ENCODE peak calls at places on chromosomes 6 and 20, in six cellular contexts. One of them, this sample, is unnamed.

GRCh38 chr20:58577139-58577806 is 62.1 kb upstream of the APCDD1L start:
- DNase-seq in A549: no peak
- DNase-seq in SK-N-SH: no peak
- DNase-seq in H1: no peak
- DNase-seq in HepG2: no peak
- DNase-seq in K562: no peak
- DNase-seq in this sample: no peak

GRCh38 chr20:50395258-50395729 is 114.9 kb upstream of the PTPN1 start:
- DNase-seq in A549: no peak
- DNase-seq in SK-N-SH: no peak
- DNase-seq in H1: no peak
- DNase-seq in HepG2: no peak
- DNase-seq in K562: no peak
- DNase-seq in this sample: no peak

GRCh38 chr6:141152951-141153350 is 979.8 kb upstream of the GJE1 start:
- DNase-seq in A549: no peak
- DNase-seq in SK-N-SH: no peak
- DNase-seq in H1: no peak
- DNase-seq in HepG2: no peak
- DNase-seq in K562: no peak
- DNase-seq in this sample: no peak

GRCh38 chr6:132065556-132065955 is 114.4 kb upstream of the CCN2 start:
- DNase-seq in A549: no peak
- DNase-seq in SK-N-SH: no peak
- DNase-seq in H1: no peak
- DNase-seq in HepG2: no peak
- DNase-seq in K562: no peak
- DNase-seq in this sample: no peak

GRCh38 chr6:85078071-85078470 is 313.7 kb upstream of the TBX18 start:
- DNase-seq in A549: peak
- DNase-seq in SK-N-SH: no peak
- DNase-seq in H1: no peak
- DNase-seq in HepG2: peak
- DNase-seq in K562: no peak
- DNase-seq in this sample: no peak

GRCh38 chr20:9966966-9967365 is 67.8 kb upstream of the ANKEF1 start:
- DNase-seq in A549: peak
- DNase-seq in SK-N-SH: peak
- DNase-seq in H1: no peak
- DNase-seq in HepG2: peak
- DNase-seq in K562: no peak
- DNase-seq in this sample: no peak

GRCh38 chr6:66189915-66190314 is 482.9 kb upstream of the EYS start:
- DNase-seq in A549: no peak
- DNase-seq in SK-N-SH: no peak
- DNase-seq in H1: no peak
- DNase-seq in HepG2: peak
- DNase-seq in K562: no peak
- DNase-seq in this sample: no peak

GRCh38 chr20:61640846-61641245 is 388.8 kb downstream of the CDH4 start:
- DNase-seq in A549: no peak
- DNase-seq in SK-N-SH: no peak
- DNase-seq in H1: no peak
- DNase-seq in HepG2: no peak
- DNase-seq in K562: no peak
- DNase-seq in this sample: no peak

GRCh38 chr6:166494757-166495486 is 91.6 kb downstream of the RAMACL start:
- DNase-seq in A549: no peak
- DNase-seq in SK-N-SH: no peak
- DNase-seq in H1: no peak
- DNase-seq in HepG2: no peak
- DNase-seq in K562: no peak
- DNase-seq in this sample: no peak

GRCh38 chr20:59495894-59496510 is 108.3 kb upstream of the PHACTR3 start:
- DNase-seq in A549: peak
- DNase-seq in SK-N-SH: peak
- DNase-seq in H1: peak
- DNase-seq in HepG2: peak
- DNase-seq in K562: peak
- DNase-seq in this sample: no peak

GRCh38 chr6:156658596-156659316 is 118.4 kb upstream of the ARID1B start:
- DNase-seq in A549: no peak
- DNase-seq in SK-N-SH: no peak
- DNase-seq in H1: no peak
- DNase-seq in HepG2: no peak
- DNase-seq in K562: no peak
- DNase-seq in this sample: no peak

GRCh38 chr6:17665132-17665531 is 41.6 kb downstream of the NUP153 start:
- DNase-seq in A549: no peak
- DNase-seq in SK-N-SH: no peak
- DNase-seq in H1: no peak
- DNase-seq in HepG2: no peak
- DNase-seq in K562: no peak
- DNase-seq in this sample: no peak

GRCh38 chr20:8721098-8721497 is 347.8 kb upstream of the PLCB4 start:
- DNase-seq in A549: peak
- DNase-seq in SK-N-SH: peak
- DNase-seq in H1: no peak
- DNase-seq in HepG2: peak
- DNase-seq in K562: no peak
- DNase-seq in this sample: peak

GRCh38 chr6:106146852-106147351 is 60.8 kb downstream of the PRDM1 start:
- DNase-seq in A549: no peak
- DNase-seq in SK-N-SH: no peak
- DNase-seq in H1: no peak
- DNase-seq in HepG2: no peak
- DNase-seq in K562: peak
- DNase-seq in this sample: no peak

GRCh38 chr6:138555294-138555988 is 56.1 kb upstream of the NHSL1 start:
- DNase-seq in A549: no peak
- DNase-seq in SK-N-SH: no peak
- DNase-seq in H1: no peak
- DNase-seq in HepG2: peak
- DNase-seq in K562: no peak
- DNase-seq in this sample: peak

DNA sequence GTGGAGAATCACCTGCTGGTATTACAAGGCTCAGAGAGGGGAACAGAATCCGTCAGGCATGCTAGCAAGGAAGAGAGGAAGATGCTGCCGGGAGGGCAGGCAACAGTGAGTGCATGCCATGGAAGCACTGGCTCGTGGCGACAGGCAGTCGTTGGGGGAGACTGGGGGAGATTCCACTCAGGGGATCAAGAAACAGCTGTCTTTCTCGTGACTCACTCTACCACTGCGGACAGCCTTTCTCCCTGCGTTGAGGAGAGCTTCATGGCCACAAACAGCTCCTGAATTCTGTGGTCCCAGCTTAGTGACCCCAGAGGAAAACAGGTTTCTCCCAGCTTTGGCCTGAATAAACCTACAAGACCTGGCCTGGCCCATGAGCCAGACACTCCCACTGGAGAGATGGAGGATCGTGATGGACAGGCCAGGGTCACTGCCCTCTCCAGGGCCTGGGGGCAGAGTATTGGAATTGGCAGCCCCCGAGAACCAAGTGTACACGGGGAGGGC is 37.4 kb downstream of the HM13 start:
- DNase-seq in A549: no peak
- DNase-seq in SK-N-SH: no peak
- DNase-seq in H1: no peak
- DNase-seq in HepG2: no peak
- DNase-seq in K562: no peak
- DNase-seq in this sample: no peak
- TF ChIP-seq CHD2 in A549: no peak
- TF ChIP-seq CHD2 in SK-N-SH: no peak
- TF ChIP-seq CHD2 in H1: no peak
- TF ChIP-seq CHD2 in HepG2: no peak
- TF ChIP-seq CHD2 in K562: no peak
- TF ChIP-seq CHD2 in this sample: no peak

GRCh38 chr6:4125933-4126864 is 9.2 kb downstream of the ECI2 start:
- DNase-seq in A549: peak
- DNase-seq in SK-N-SH: no peak
- DNase-seq in H1: no peak
- DNase-seq in HepG2: peak
- DNase-seq in K562: no peak
- DNase-seq in this sample: no peak
- TF ChIP-seq CHD2 in A549: no peak
- TF ChIP-seq CHD2 in SK-N-SH: no peak
- TF ChIP-seq CHD2 in H1: no peak
- TF ChIP-seq CHD2 in HepG2: no peak
- TF ChIP-seq CHD2 in K562: no peak
- TF ChIP-seq CHD2 in this sample: no peak

GRCh38 chr6:31792090-31792374 is 3.5 kb downstream of the VARS1 start:
- DNase-seq in A549: no peak
- DNase-seq in SK-N-SH: no peak
- DNase-seq in H1: no peak
- DNase-seq in HepG2: no peak
- DNase-seq in K562: peak
- DNase-seq in this sample: no peak

GRCh38 chr6:31792741-31793140 is 2.8 kb downstream of the VARS1 start:
- DNase-seq in A549: peak
- DNase-seq in SK-N-SH: no peak
- DNase-seq in H1: no peak
- DNase-seq in HepG2: no peak
- DNase-seq in K562: peak
- DNase-seq in this sample: no peak

GRCh38 chr6:31794866-31795615 is 511 bp downstream of the VARS1 start:
- DNase-seq in A549: peak
- DNase-seq in SK-N-SH: peak
- DNase-seq in H1: no peak
- DNase-seq in HepG2: no peak
- DNase-seq in K562: peak
- DNase-seq in this sample: no peak

GRCh38 chr6:31794294-31794865 is 1.2 kb downstream of the VARS1 start:
- DNase-seq in A549: no peak
- DNase-seq in SK-N-SH: no peak
- DNase-seq in H1: no peak
- DNase-seq in HepG2: no peak
- DNase-seq in K562: no peak
- DNase-seq in this sample: no peak

DNA sequence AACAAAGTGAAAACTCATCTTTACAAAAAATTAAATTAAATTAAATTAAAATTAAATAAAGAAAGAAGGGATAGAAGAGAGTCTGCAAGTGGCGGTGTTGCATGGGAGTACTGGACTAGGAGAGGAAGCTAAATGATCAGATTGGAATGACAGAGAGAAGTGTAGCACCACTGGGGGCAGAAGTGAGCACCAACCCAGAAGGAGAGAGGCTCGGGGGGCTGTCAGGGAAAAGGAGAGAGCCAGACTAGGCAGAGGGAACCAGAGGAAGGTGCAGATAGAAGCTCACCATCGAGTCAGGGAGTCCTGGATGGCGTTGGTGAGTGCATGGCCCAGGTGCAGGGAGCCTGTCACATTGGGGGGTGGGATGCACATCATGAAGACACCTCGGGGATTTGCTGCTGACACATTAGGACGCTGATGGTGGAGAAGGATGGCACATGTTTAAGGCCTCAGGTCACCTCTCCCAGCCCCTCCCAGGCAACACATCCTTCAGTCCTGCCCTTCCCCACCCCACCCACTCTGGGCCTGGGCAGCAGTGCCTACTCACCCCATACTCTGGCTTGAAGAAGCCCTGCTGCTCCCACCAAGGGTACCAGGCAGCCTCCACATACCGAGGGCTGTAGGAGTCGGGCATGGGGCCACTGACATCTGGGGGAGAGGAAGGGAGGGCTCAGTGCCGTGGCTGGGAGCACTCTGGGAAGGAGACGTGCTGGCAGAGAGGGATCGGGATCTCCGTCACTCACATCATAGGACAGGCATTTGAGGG is 4.0 kb downstream of the VARS1 start:
- DNase-seq in A549: peak
- DNase-seq in SK-N-SH: peak
- DNase-seq in H1: peak
- DNase-seq in HepG2: peak
- DNase-seq in K562: peak
- DNase-seq in this sample: no peak
- TF ChIP-seq CHD2 in A549: no peak
- TF ChIP-seq CHD2 in SK-N-SH: no peak
- TF ChIP-seq CHD2 in H1: no peak
- TF ChIP-seq CHD2 in HepG2: no peak
- TF ChIP-seq CHD2 in K562: no peak
- TF ChIP-seq CHD2 in this sample: no peak

DNA sequence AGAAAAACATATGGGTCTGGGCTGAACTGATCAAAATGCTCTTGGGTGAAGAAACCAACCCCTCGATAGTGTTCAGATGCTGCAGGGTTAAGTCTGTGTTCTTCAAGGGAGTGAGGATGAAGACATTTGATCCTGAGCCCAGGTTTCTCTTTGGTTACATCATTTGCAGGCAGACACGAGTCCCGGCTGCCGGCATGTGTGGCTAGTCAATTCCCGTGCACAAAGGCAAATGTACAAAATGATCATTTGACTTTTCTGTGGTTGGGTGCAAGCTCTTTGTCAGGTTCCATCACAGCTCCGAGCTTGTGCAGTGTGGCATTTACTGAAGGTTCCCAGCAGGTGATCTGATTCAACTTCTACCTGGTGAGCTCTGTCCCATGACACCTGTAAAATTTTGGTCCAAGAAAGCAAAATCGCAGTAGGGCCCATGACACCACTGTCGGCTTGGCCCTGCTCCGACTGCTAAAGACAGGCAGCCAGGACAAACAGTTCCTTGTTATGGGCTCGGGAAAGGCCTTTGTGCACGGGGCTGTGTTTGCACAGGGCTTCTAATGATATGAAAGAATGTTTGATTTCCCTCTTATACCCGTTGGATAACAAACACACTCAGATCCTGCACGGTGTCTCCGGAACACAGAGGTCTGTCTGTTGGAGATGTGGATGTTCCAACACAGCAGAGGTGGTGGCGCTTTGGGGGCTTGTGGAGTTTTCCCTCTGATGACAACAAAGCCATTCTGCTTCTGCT is 46.9 kb downstream of the GJA10 start:
- DNase-seq in A549: no peak
- DNase-seq in SK-N-SH: no peak
- DNase-seq in H1: no peak
- DNase-seq in HepG2: peak
- DNase-seq in K562: no peak
- DNase-seq in this sample: no peak
- TF ChIP-seq CHD2 in A549: no peak
- TF ChIP-seq CHD2 in SK-N-SH: no peak
- TF ChIP-seq CHD2 in H1: no peak
- TF ChIP-seq CHD2 in HepG2: no peak
- TF ChIP-seq CHD2 in K562: no peak
- TF ChIP-seq CHD2 in this sample: no peak

GRCh38 chr20:7627734-7628663 is 312.3 kb downstream of the HAO1 start:
- DNase-seq in A549: no peak
- DNase-seq in SK-N-SH: no peak
- DNase-seq in H1: no peak
- DNase-seq in HepG2: no peak
- DNase-seq in K562: no peak
- DNase-seq in this sample: no peak

GRCh38 chr20:7624886-7625285 is 315.4 kb downstream of the HAO1 start:
- DNase-seq in A549: no peak
- DNase-seq in SK-N-SH: no peak
- DNase-seq in H1: no peak
- DNase-seq in HepG2: no peak
- DNase-seq in K562: no peak
- DNase-seq in this sample: no peak

DNA sequence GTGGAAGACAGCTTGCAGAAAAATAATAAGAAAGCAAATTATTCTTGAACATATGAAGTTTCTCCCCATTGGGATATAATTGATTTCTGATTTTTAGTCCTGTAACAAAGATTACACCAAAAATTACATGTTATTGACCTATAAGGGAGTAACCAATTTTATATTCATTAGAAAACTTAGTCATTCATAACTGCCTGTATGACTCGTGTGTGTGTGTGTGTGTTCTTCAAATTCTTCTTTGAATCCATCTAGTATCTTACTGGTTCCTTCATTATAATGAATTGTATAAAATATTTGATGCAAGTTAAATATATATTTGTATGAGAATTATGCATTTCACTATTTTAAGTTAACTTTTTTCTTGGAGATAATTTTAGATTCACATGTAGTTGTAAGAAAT is 310.4 kb downstream of the HAO1 start:
- DNase-seq in A549: no peak
- DNase-seq in SK-N-SH: no peak
- DNase-seq in H1: no peak
- DNase-seq in HepG2: no peak
- DNase-seq in K562: no peak
- DNase-seq in this sample: no peak
- TF ChIP-seq CHD2 in A549: no peak
- TF ChIP-seq CHD2 in SK-N-SH: no peak
- TF ChIP-seq CHD2 in H1: no peak
- TF ChIP-seq CHD2 in HepG2: no peak
- TF ChIP-seq CHD2 in K562: no peak
- TF ChIP-seq CHD2 in this sample: no peak

This sample was measured in GM12878.